ENCODE peak calls at places on chromosomes 1 and 21, in ten cellular contexts. C is left ventricle myocardium inferior, M is psoas muscle, B is colonic mucosa, V is heart left ventricle, P is upper lobe of right lung, Z is fibroblast of lung, Y is mammary epithelial cell, F is esophagus squamous epithelium, N is lower lobe of right lung. H is an unnamed sample.

GRCh38 chr1:65281846-65282245 is 27.5 kb upstream of the DNAJC6 start:
- DNase-seq in C (no peak), M (no peak), B (no peak), V (no peak), P (no peak), Z (no peak), Y (no peak), F (no peak), N (no peak), H (no peak)

GRCh38 chr1:100502052-100502792 is 35.7 kb upstream of the GPR88 start:
- DNase-seq in C (no peak), M (no peak), B (no peak), V (no peak), P (no peak), Z (no peak), Y (peak; percentile 36), F (no peak), N (no peak), H (no peak)

GRCh38 chr1:159860456-159860855 is 2.0 kb downstream of the VSIG8 start:
- DNase-seq in C (no peak), M (no peak), B (no peak), V (no peak), P (no peak), Z (no peak), Y (no peak), F (no peak), N (no peak), H (no peak)

GRCh38 chr1:202599669-202600431 is 110.4 kb downstream of the SYT2 start:
- DNase-seq in C (peak; percentile 54), M (peak; percentile 80), B (peak; percentile 46), V (peak; percentile 50), P (peak; percentile 79), Z (peak; percentile 83), Y (peak; percentile 69), F (no peak), N (peak; percentile 61), H (no peak)

GRCh38 chr1:94422115-94422820 is 4.1 kb downstream of the ABCD3 start:
- DNase-seq in C (no peak), M (no peak), B (no peak), V (no peak), P (no peak), Z (no peak), Y (peak; percentile 65), F (no peak), N (no peak), H (no peak)

GRCh38 chr1:54542962-54543539 is 5.0 kb upstream of the ACOT11 start:
- DNase-seq in C (no peak), M (no peak), B (no peak), V (no peak), P (no peak), Z (no peak), Y (no peak), F (no peak), N (no peak), H (peak; percentile 3)

GRCh38 chr1:15418811-15419515 is 9.3 kb downstream of the EFHD2 start:
- DNase-seq in C (no peak), M (no peak), B (peak; percentile 63), V (no peak), P (no peak), Z (no peak), Y (no peak), F (no peak), N (no peak), H (no peak)

GRCh38 chr21:33871171-33871570 is 44.4 kb downstream of the ATP5PO start:
- DNase-seq in C (no peak), M (no peak), B (no peak), V (no peak), P (no peak), Z (peak; percentile 20), Y (peak; percentile 35), F (no peak), N (no peak), H (no peak)

GRCh38 chr1:27605796-27606707 is 2.1 kb upstream of the AHDC1 start:
- DNase-seq in C (no peak), M (no peak), B (peak; percentile 69), V (peak; percentile 63), P (no peak), Z (peak; percentile 69), Y (peak; percentile 32), F (no peak), N (no peak), H (no peak)

DNA sequence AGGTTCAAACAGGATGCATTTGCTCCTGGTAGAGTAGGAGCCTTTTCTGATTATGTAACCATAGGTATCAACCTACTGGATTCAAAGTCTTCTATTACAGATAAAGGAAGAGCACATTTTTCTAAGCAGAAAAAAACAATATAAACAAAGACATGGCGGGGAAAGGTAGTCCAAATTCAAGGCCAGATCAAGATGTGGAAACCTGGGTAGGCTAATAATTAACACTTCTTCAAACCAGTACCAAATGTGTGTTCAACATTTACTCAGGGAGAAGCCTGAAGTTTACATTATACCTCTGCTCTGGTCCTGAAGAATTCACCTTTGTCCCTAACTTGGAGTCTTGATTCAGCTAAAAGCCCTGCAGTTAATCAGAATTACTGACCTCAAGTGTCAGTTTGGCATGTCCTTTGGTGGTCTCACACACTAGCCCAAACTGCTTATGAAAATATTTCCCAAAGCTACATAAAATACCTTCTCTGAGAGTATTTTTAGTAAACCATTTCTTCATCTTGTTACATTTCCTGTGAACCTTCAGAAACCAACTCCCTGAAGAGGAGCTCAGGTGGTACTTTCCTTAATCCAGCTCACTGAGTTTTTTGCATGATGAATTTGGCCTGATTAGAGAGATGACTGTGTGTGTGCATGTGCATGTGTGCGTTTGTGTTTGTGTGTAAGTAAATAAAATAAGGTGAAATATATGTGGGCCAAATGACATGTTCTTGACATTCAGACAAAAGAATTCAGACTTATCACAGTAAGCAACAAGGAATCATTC is 70.2 kb downstream of the TOR3A start:
- DNase-seq in C (no peak), M (no peak), B (no peak), V (no peak), P (no peak), Z (no peak), Y (no peak), F (no peak), N (no peak), H (no peak)
- H3K4me3 ChIP-seq in C (no peak overlapping the region), M (no peak overlapping the region), B (no peak overlapping the region), V (no peak overlapping the region), P (no peak overlapping the region), Z (no peak overlapping the region), Y (no peak overlapping the region), F (no peak overlapping the region), N (no peak overlapping the region), H (no peak overlapping the region)

DNA sequence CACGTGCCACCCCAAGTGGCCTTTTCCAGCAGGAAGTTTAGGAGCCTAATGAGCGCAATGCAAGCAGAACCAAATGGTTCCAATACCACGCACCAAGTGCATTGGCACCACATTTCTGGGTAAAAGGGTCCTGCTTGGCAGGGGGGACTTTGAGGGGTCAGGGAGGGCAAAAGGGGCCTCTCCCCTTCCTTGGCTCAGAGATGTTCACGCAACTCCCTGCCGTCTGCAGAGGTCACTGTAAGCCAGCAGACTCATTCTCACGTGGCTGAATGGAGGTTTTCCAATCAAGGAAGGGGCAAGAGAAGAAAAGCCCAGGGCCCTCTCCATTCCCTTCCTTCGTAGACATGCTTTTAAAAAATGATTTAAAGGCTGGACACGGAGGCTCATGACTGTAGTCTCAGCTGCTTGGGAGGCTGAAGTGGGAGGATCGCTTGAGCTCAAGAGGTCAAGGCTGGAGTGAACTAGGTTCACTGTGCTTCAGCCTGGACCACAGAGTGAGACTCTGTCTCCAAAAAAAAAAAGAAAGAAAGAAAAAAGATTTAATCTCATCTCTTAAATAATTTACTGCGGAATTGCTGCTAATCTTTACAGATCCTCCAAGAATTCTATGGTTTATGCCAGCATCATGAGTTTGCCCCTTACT is 80.3 kb downstream of the RUNX3 start:
- DNase-seq in C (no peak), M (no peak), B (peak; percentile 40), V (no peak), P (no peak), Z (peak; percentile 49), Y (no peak), F (no peak), N (no peak), H (no peak)
- TF ChIP-seq CTCF in C (peak; percentile 41), M (no peak), B (peak; percentile 38), V (peak; percentile 41), P (peak; percentile 32), Z (peak; percentile 21), Y (no peak), F (peak; percentile 6), N (peak; percentile 30), H (peak; percentile 22)

GRCh38 chr1:2567083-2567679 is 11.0 kb downstream of the TNFRSF14 start:
- DNase-seq in C (no peak), M (peak; percentile 37), B (no peak), V (peak; percentile 6), P (no peak), Z (no peak), Y (no peak), F (no peak), N (no peak), H (no peak)
- H3K27me3 ChIP-seq in C (peaks cover 31% of the 10 kb centered on the region), M (no peaks in the 10 kb centered on the region), B (no peaks in the 10 kb centered on the region), V (no peaks in the 10 kb centered on the region), P (no peaks in the 10 kb centered on the region), Z (no peaks in the 10 kb centered on the region), Y (no peaks in the 10 kb centered on the region), F (no peaks in the 10 kb centered on the region), N (no peaks in the 10 kb centered on the region), H (peaks cover 4% of the 10 kb centered on the region)

GRCh38 chr1:22252902-22253790 is 110.2 kb upstream of the WNT4 start:
- DNase-seq in C (no peak), M (no peak), B (no peak), V (no peak), P (no peak), Z (no peak), Y (no peak), F (no peak), N (no peak), H (no peak)
- H3K4me3 ChIP-seq in C (no peak overlapping the region), M (no peak overlapping the region), B (no peak overlapping the region), V (no peak overlapping the region), P (no peak overlapping the region), Z (no peak overlapping the region), Y (no peak overlapping the region), F (no peak overlapping the region), N (no peak overlapping the region), H (no peak overlapping the region)

GRCh38 chr1:96756789-96757188 is 35.2 kb downstream of the PTBP2 start:
- DNase-seq in C (no peak), M (no peak), B (no peak), V (no peak), P (no peak), Z (no peak), Y (peak; percentile 0), F (no peak), N (no peak), H (no peak)
- TF ChIP-seq CTCF in C (peak; percentile 37), M (peak; percentile 33), B (no peak), V (peak; percentile 27), P (peak; percentile 7), Z (no peak), Y (no peak), F (no peak), N (no peak), H (no peak)

DNA sequence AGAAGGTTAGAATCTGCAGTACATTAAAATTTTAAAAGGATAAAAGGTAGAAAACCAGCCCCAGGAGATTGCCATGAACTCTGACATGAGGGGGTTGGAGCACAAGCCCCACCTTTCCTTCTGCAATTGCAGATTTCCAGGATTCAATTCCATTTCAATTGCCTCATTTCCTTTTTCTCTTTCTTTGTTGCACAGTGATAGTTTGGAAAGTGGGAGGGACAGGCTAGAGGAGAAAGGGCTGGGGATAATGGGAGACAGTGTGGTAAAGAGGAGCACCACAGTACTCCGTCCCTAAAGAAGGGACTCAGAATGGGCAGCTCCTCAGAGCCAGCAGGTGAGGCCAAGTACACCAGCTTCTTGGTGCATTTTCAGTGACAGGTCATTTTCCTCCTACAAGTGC is 238.5 kb upstream of the RAB4A start:
- DNase-seq in C (no peak), M (no peak), B (no peak), V (no peak), P (no peak), Z (no peak), Y (no peak), F (no peak), N (no peak), H (no peak)
- H3K27me3 ChIP-seq in C (no peaks in the 10 kb centered on the region), M (no peaks in the 10 kb centered on the region), B (no peaks in the 10 kb centered on the region), V (peaks cover 4% of the 10 kb centered on the region), P (no peaks in the 10 kb centered on the region), Z (no peaks in the 10 kb centered on the region), Y (no peaks in the 10 kb centered on the region), F (no peaks in the 10 kb centered on the region), N (no peaks in the 10 kb centered on the region), H (no peaks in the 10 kb centered on the region)